ENCODE peak calls at places on chromosomes 1 and 21, in ten cellular contexts. One of them, this sample, is unnamed.

GRCh38 chr21:46399686-46400085 is 59.0 kb upstream of the DIP2A start:
- DNase-seq in Calu3: no peak
- DNase-seq in foreskin fibroblast: no peak
- DNase-seq in IMR-90: no peak
- DNase-seq in mesothelial cell of epicardium: no peak
- DNase-seq in GM10248: no peak
- DNase-seq in endothelial cell: no peak
- DNase-seq in astrocyte: no peak
- DNase-seq in AG10803: no peak
- DNase-seq in SK-N-SH: no peak
- DNase-seq in this sample: no peak

GRCh38 chr21:14613496-14613895 is 67.4 kb upstream of the SAMSN1 start:
- DNase-seq in AG10803: no peak
- DNase-seq in mesothelial cell of epicardium: no peak
- DNase-seq in Calu3: no peak
- DNase-seq in foreskin fibroblast: no peak
- DNase-seq in astrocyte: no peak
- DNase-seq in GM10248: no peak
- DNase-seq in IMR-90: no peak
- DNase-seq in SK-N-SH: no peak
- DNase-seq in endothelial cell: no peak
- DNase-seq in this sample: no peak

GRCh38 chr1:187001198-187001904 is 172.6 kb downstream of the PLA2G4A start:
- DNase-seq in astrocyte: peak; percentile 96
- DNase-seq in SK-N-SH: no peak
- DNase-seq in Calu3: peak; percentile 45
- DNase-seq in endothelial cell: no peak
- DNase-seq in GM10248: no peak
- DNase-seq in IMR-90: peak; percentile 91
- DNase-seq in mesothelial cell of epicardium: no peak
- DNase-seq in foreskin fibroblast: peak; percentile 92
- DNase-seq in AG10803: peak; percentile 90
- DNase-seq in this sample: no peak

GRCh38 chr1:198969981-198970380 is 331.1 kb downstream of the PTPRC start:
- DNase-seq in AG10803: no peak
- DNase-seq in SK-N-SH: no peak
- DNase-seq in Calu3: no peak
- DNase-seq in foreskin fibroblast: no peak
- DNase-seq in mesothelial cell of epicardium: no peak
- DNase-seq in GM10248: no peak
- DNase-seq in endothelial cell: no peak
- DNase-seq in astrocyte: no peak
- DNase-seq in IMR-90: no peak
- DNase-seq in this sample: no peak

GRCh38 chr1:86508583-86508969 is 38.3 kb upstream of the CLCA4 start:
- DNase-seq in foreskin fibroblast: peak; percentile 76
- DNase-seq in AG10803: peak; percentile 49
- DNase-seq in IMR-90: peak; percentile 10
- DNase-seq in astrocyte: no peak
- DNase-seq in GM10248: no peak
- DNase-seq in mesothelial cell of epicardium: no peak
- DNase-seq in Calu3: no peak
- DNase-seq in SK-N-SH: no peak
- DNase-seq in endothelial cell: no peak
- DNase-seq in this sample: no peak

GRCh38 chr1:173474097-173474779 is 2.9 kb upstream of the PRDX6 start:
- DNase-seq in Calu3: no peak
- DNase-seq in SK-N-SH: no peak
- DNase-seq in astrocyte: no peak
- DNase-seq in IMR-90: peak; percentile 7
- DNase-seq in foreskin fibroblast: peak; percentile 49
- DNase-seq in AG10803: no peak
- DNase-seq in endothelial cell: no peak
- DNase-seq in GM10248: no peak
- DNase-seq in mesothelial cell of epicardium: no peak
- DNase-seq in this sample: no peak

GRCh38 chr1:230869499-230869898 is 1.2 kb upstream of the C1orf198 start:
- DNase-seq in Calu3: no peak
- DNase-seq in foreskin fibroblast: peak; percentile 69
- DNase-seq in astrocyte: peak; percentile 65
- DNase-seq in endothelial cell: no peak
- DNase-seq in SK-N-SH: no peak
- DNase-seq in AG10803: peak; percentile 76
- DNase-seq in mesothelial cell of epicardium: no peak
- DNase-seq in GM10248: no peak
- DNase-seq in IMR-90: peak; percentile 71
- DNase-seq in this sample: no peak

GRCh38 chr1:31182352-31182751 is 57.3 kb downstream of the NKAIN1 start:
- DNase-seq in mesothelial cell of epicardium: peak; percentile 92
- DNase-seq in endothelial cell: peak; percentile 86
- DNase-seq in AG10803: peak; percentile 88
- DNase-seq in GM10248: peak; percentile 79
- DNase-seq in SK-N-SH: peak; percentile 39
- DNase-seq in Calu3: peak; percentile 84
- DNase-seq in foreskin fibroblast: peak; percentile 97
- DNase-seq in IMR-90: peak; percentile 97
- DNase-seq in astrocyte: peak; percentile 87
- DNase-seq in this sample: peak; percentile 47

GRCh38 chr1:1356796-1357401 is 1.5 kb downstream of the MXRA8 start:
- DNase-seq in IMR-90: no peak
- DNase-seq in mesothelial cell of epicardium: no peak
- DNase-seq in Calu3: no peak
- DNase-seq in astrocyte: no peak
- DNase-seq in GM10248: no peak
- DNase-seq in foreskin fibroblast: peak; percentile 64
- DNase-seq in AG10803: no peak
- DNase-seq in SK-N-SH: no peak
- DNase-seq in endothelial cell: no peak
- DNase-seq in this sample: peak; percentile 30

GRCh38 chr1:182608850-182609610 is 4.8 kb upstream of the RGS16 start:
- DNase-seq in IMR-90: peak; percentile 61
- DNase-seq in endothelial cell: no peak
- DNase-seq in mesothelial cell of epicardium: no peak
- DNase-seq in astrocyte: peak; percentile 36
- DNase-seq in SK-N-SH: no peak
- DNase-seq in AG10803: peak; percentile 44
- DNase-seq in foreskin fibroblast: peak; percentile 41
- DNase-seq in Calu3: no peak
- DNase-seq in GM10248: no peak
- DNase-seq in this sample: no peak

GRCh38 chr1:233459968-233460367 is 132.4 kb downstream of the MAP3K21 start:
- DNase-seq in GM10248: no peak
- DNase-seq in mesothelial cell of epicardium: no peak
- DNase-seq in IMR-90: no peak
- DNase-seq in astrocyte: peak; percentile 1
- DNase-seq in Calu3: peak; percentile 13
- DNase-seq in AG10803: no peak
- DNase-seq in SK-N-SH: no peak
- DNase-seq in endothelial cell: no peak
- DNase-seq in foreskin fibroblast: no peak
- DNase-seq in this sample: no peak

GRCh38 chr1:55012661-55013060 is 13.9 kb downstream of the BSND start:
- DNase-seq in GM10248: no peak
- DNase-seq in SK-N-SH: no peak
- DNase-seq in endothelial cell: no peak
- DNase-seq in mesothelial cell of epicardium: no peak
- DNase-seq in IMR-90: no peak
- DNase-seq in foreskin fibroblast: no peak
- DNase-seq in astrocyte: no peak
- DNase-seq in Calu3: no peak
- DNase-seq in AG10803: no peak
- DNase-seq in this sample: no peak

GRCh38 chr1:111202707-111203623 is 2.5 kb upstream of the DENND2D start:
- DNase-seq in foreskin fibroblast: no peak
- DNase-seq in AG10803: no peak
- DNase-seq in endothelial cell: no peak
- DNase-seq in Calu3: no peak
- DNase-seq in astrocyte: no peak
- DNase-seq in GM10248: no peak
- DNase-seq in SK-N-SH: peak; percentile 42
- DNase-seq in IMR-90: no peak
- DNase-seq in mesothelial cell of epicardium: no peak
- DNase-seq in this sample: no peak

GRCh38 chr1:40530735-40531380 is 579 bp upstream of the ZNF684 start:
- DNase-seq in SK-N-SH: peak; percentile 40
- DNase-seq in Calu3: no peak
- DNase-seq in foreskin fibroblast: peak; percentile 48
- DNase-seq in IMR-90: peak; percentile 23
- DNase-seq in endothelial cell: no peak
- DNase-seq in AG10803: peak; percentile 3
- DNase-seq in mesothelial cell of epicardium: no peak
- DNase-seq in astrocyte: no peak
- DNase-seq in GM10248: peak; percentile 19
- DNase-seq in this sample: no peak

GRCh38 chr1:206131037-206131436 is 13.8 kb upstream of the AVPR1B start:
- DNase-seq in GM10248: no peak
- DNase-seq in AG10803: no peak
- DNase-seq in foreskin fibroblast: no peak
- DNase-seq in mesothelial cell of epicardium: no peak
- DNase-seq in Calu3: no peak
- DNase-seq in astrocyte: no peak
- DNase-seq in IMR-90: no peak
- DNase-seq in endothelial cell: no peak
- DNase-seq in SK-N-SH: no peak
- DNase-seq in this sample: no peak

GRCh38 chr1:196558424-196558823 is 49.8 kb downstream of the KCNT2 start:
- DNase-seq in SK-N-SH: no peak
- DNase-seq in astrocyte: peak; percentile 90
- DNase-seq in mesothelial cell of epicardium: no peak
- DNase-seq in AG10803: peak; percentile 79
- DNase-seq in Calu3: peak; percentile 7
- DNase-seq in endothelial cell: no peak
- DNase-seq in GM10248: no peak
- DNase-seq in foreskin fibroblast: peak; percentile 69
- DNase-seq in IMR-90: peak; percentile 69
- DNase-seq in this sample: no peak

GRCh38 chr1:183967914-183968313 is 69.6 kb downstream of the COLGALT2 start:
- DNase-seq in mesothelial cell of epicardium: no peak
- DNase-seq in GM10248: no peak
- DNase-seq in IMR-90: no peak
- DNase-seq in astrocyte: no peak
- DNase-seq in Calu3: no peak
- DNase-seq in SK-N-SH: no peak
- DNase-seq in AG10803: no peak
- DNase-seq in foreskin fibroblast: no peak
- DNase-seq in endothelial cell: no peak
- DNase-seq in this sample: no peak

GRCh38 chr1:205936846-205937707 is 6.2 kb downstream of the SLC26A9 start:
- DNase-seq in Calu3: peak; percentile 52
- DNase-seq in AG10803: peak; percentile 81
- DNase-seq in SK-N-SH: no peak
- DNase-seq in IMR-90: peak; percentile 68
- DNase-seq in endothelial cell: no peak
- DNase-seq in GM10248: no peak
- DNase-seq in astrocyte: peak; percentile 82
- DNase-seq in foreskin fibroblast: peak; percentile 66
- DNase-seq in mesothelial cell of epicardium: no peak
- DNase-seq in this sample: no peak

GRCh38 chr1:22503721-22504410 is 52.2 kb downstream of the ZBTB40 start:
- DNase-seq in SK-N-SH: no peak
- DNase-seq in AG10803: peak; percentile 87
- DNase-seq in foreskin fibroblast: no peak
- DNase-seq in endothelial cell: no peak
- DNase-seq in Calu3: no peak
- DNase-seq in mesothelial cell of epicardium: no peak
- DNase-seq in astrocyte: peak; percentile 60
- DNase-seq in IMR-90: peak; percentile 25
- DNase-seq in GM10248: no peak
- DNase-seq in this sample: no peak

GRCh38 chr21:44793269-44794030 is 8.2 kb downstream of the UBE2G2 start:
- DNase-seq in IMR-90: peak; percentile 58
- DNase-seq in SK-N-SH: peak; percentile 86
- DNase-seq in endothelial cell: peak; percentile 55
- DNase-seq in GM10248: peak; percentile 79
- DNase-seq in foreskin fibroblast: peak; percentile 82
- DNase-seq in astrocyte: peak; percentile 10
- DNase-seq in Calu3: peak; percentile 50
- DNase-seq in mesothelial cell of epicardium: no peak
- DNase-seq in AG10803: peak; percentile 52
- DNase-seq in this sample: peak; percentile 67
- TF ChIP-seq CTCF in IMR-90: peak; percentile 73
- TF ChIP-seq CTCF in SK-N-SH: peak; percentile 81
- TF ChIP-seq CTCF in endothelial cell: peak; percentile 72
- TF ChIP-seq CTCF in GM10248: peak; percentile 76
- TF ChIP-seq CTCF in foreskin fibroblast: peak; percentile 70
- TF ChIP-seq CTCF in astrocyte: peak; percentile 81
- TF ChIP-seq CTCF in Calu3: peak; percentile 49
- TF ChIP-seq CTCF in mesothelial cell of epicardium: peak; percentile 81
- TF ChIP-seq CTCF in AG10803: peak; percentile 73
- TF ChIP-seq CTCF in this sample: peak; percentile 74

DNA sequence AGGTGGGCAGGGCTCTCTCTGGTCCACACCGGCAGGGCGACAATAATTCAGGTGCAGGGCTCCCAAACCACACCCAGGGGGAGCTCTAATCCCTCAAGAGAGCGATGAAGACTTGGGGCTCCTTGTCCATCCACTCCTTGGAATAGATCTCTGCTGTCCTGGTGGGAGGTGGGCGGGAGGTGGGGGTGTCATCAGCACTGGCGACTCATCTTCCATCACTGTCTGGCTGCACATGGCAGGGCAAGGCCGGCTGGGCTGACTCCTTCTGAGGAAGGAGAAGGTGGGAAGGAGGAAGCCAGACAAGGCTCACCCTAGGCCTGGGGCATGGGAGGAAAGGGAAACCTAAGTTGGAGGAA is 29.3 kb downstream of the TNNT2 start:
- DNase-seq in endothelial cell: peak; percentile 74
- DNase-seq in AG10803: peak; percentile 35
- DNase-seq in SK-N-SH: peak; percentile 76
- DNase-seq in IMR-90: peak; percentile 63
- DNase-seq in Calu3: peak; percentile 80
- DNase-seq in foreskin fibroblast: peak; percentile 80
- DNase-seq in mesothelial cell of epicardium: peak; percentile 70
- DNase-seq in astrocyte: peak; percentile 16
- DNase-seq in GM10248: peak; percentile 75
- DNase-seq in this sample: peak; percentile 65
- TF ChIP-seq CTCF in endothelial cell: peak; percentile 21
- TF ChIP-seq CTCF in AG10803: peak; percentile 72
- TF ChIP-seq CTCF in SK-N-SH: peak; percentile 65
- TF ChIP-seq CTCF in IMR-90: peak; percentile 82
- TF ChIP-seq CTCF in Calu3: peak; percentile 71
- TF ChIP-seq CTCF in foreskin fibroblast: peak; percentile 68
- TF ChIP-seq CTCF in mesothelial cell of epicardium: peak; percentile 59
- TF ChIP-seq CTCF in astrocyte: peak; percentile 63
- TF ChIP-seq CTCF in GM10248: peak; percentile 62
- TF ChIP-seq CTCF in this sample: peak; percentile 55

GRCh38 chr1:143611159-143611558 is 360.6 kb downstream of the FAM72C start:
- DNase-seq in astrocyte: no peak
- DNase-seq in mesothelial cell of epicardium: no peak
- DNase-seq in GM10248: no peak
- DNase-seq in AG10803: no peak
- DNase-seq in SK-N-SH: no peak
- DNase-seq in endothelial cell: peak; percentile 13
- DNase-seq in IMR-90: peak; percentile 1
- DNase-seq in Calu3: no peak
- DNase-seq in foreskin fibroblast: no peak
- DNase-seq in this sample: peak; percentile 15
- TF ChIP-seq CTCF in astrocyte: no peak
- TF ChIP-seq CTCF in mesothelial cell of epicardium: peak; percentile 36
- TF ChIP-seq CTCF in GM10248: no peak
- TF ChIP-seq CTCF in AG10803: peak; percentile 23
- TF ChIP-seq CTCF in SK-N-SH: peak; percentile 37
- TF ChIP-seq CTCF in endothelial cell: peak; percentile 29
- TF ChIP-seq CTCF in IMR-90: peak; percentile 26
- TF ChIP-seq CTCF in Calu3: no peak
- TF ChIP-seq CTCF in foreskin fibroblast: no peak
- TF ChIP-seq CTCF in this sample: peak; percentile 26

GRCh38 chr1:178093150-178093957 is 550 bp upstream of the RASAL2 start:
- DNase-seq in astrocyte: peak; percentile 96
- DNase-seq in AG10803: peak; percentile 97
- DNase-seq in GM10248: peak; percentile 93
- DNase-seq in endothelial cell: peak; percentile 91
- DNase-seq in Calu3: peak; percentile 96
- DNase-seq in IMR-90: peak; percentile 96
- DNase-seq in foreskin fibroblast: peak; percentile 99
- DNase-seq in mesothelial cell of epicardium: peak; percentile 90
- DNase-seq in SK-N-SH: peak; percentile 94
- DNase-seq in this sample: peak; percentile 96
- TF ChIP-seq CTCF in astrocyte: no peak
- TF ChIP-seq CTCF in AG10803: peak; percentile 18
- TF ChIP-seq CTCF in GM10248: no peak
- TF ChIP-seq CTCF in endothelial cell: no peak
- TF ChIP-seq CTCF in Calu3: no peak
- TF ChIP-seq CTCF in IMR-90: peak; percentile 4
- TF ChIP-seq CTCF in foreskin fibroblast: peak; percentile 3
- TF ChIP-seq CTCF in mesothelial cell of epicardium: no peak
- TF ChIP-seq CTCF in SK-N-SH: no peak
- TF ChIP-seq CTCF in this sample: no peak